ENCODE peak calls at places on chromosomes 4 and X, in ten cellular contexts. N, E, I, G, R, U, P, D, F and K are unnamed samples.

GRCh38 chrX:109839694-109840358 is 106.8 kb upstream of the ACSL4 start:
- DNase-seq in N (peak; percentile 80), E (no peak), I (no peak), G (no peak), R (peak; percentile 64), U (no peak), P (no peak), D (no peak), F (peak; percentile 45), K (no peak)

GRCh38 chrX:118552501-118552900 is 56.9 kb downstream of the DOCK11 start:
- DNase-seq in N (peak; percentile 55), E (no peak), I (no peak), G (peak; percentile 48), R (peak; percentile 64), U (no peak), P (no peak), D (peak; percentile 45), F (peak; percentile 79), K (peak; percentile 42)

GRCh38 chr4:68466185-68466584 is 18.9 kb downstream of the TMPRSS11E start:
- DNase-seq in N (peak; percentile 7), E (no peak), I (no peak), G (no peak), R (no peak), U (no peak), P (no peak), D (peak; percentile 1), F (peak; percentile 76), K (peak; percentile 41)

GRCh38 chr4:37666625-37667071 is 19.5 kb downstream of the RELL1 start:
- DNase-seq in N (peak; percentile 83), E (no peak), I (peak; percentile 36), G (no peak), R (no peak), U (no peak), P (no peak), D (peak; percentile 57), F (peak; percentile 90), K (peak; percentile 57)

GRCh38 chrX:46444011-46444410 is 101.2 kb downstream of the ZNF674 start:
- DNase-seq in N (peak; percentile 72), E (no peak), I (no peak), G (no peak), R (no peak), U (no peak), P (no peak), D (peak; percentile 26), F (peak; percentile 89), K (peak; percentile 53)

GRCh38 chr4:52076731-52077130 is 25.6 kb downstream of the SPATA18 start:
- DNase-seq in N (peak; percentile 21), E (no peak), I (no peak), G (no peak), R (no peak), U (no peak), P (no peak), D (no peak), F (peak; percentile 32), K (no peak)

GRCh38 chrX:9942086-9942485 is 25.1 kb upstream of the CLDN34 start:
- DNase-seq in N (no peak), E (no peak), I (no peak), G (no peak), R (no peak), U (peak; percentile 60), P (peak; percentile 71), D (no peak), F (no peak), K (peak; percentile 55)

GRCh38 chr4:163681208-163681821 is 186.8 kb downstream of the TMA16 start:
- DNase-seq in N (peak; percentile 19), E (peak; percentile 6), I (no peak), G (no peak), R (no peak), U (peak; percentile 25), P (peak; percentile 64), D (no peak), F (no peak), K (peak; percentile 25)

GRCh38 chr4:145619639-145619996 is 433 bp downstream of the MMAA start:
- DNase-seq in N (peak; percentile 53), E (peak; percentile 78), I (peak; percentile 15), G (peak; percentile 60), R (peak; percentile 67), U (no peak), P (no peak), D (no peak), F (peak; percentile 52), K (no peak)

GRCh38 chrX:23659339-23659738 is 8.0 kb upstream of the PRDX4 start:
- DNase-seq in N (no peak), E (no peak), I (no peak), G (no peak), R (no peak), U (no peak), P (no peak), D (no peak), F (no peak), K (no peak)

GRCh38 chr4:76984788-76985211 is 35.2 kb downstream of the SEPTIN11 start:
- DNase-seq in N (peak; percentile 99), E (no peak), I (peak; percentile 54), G (no peak), R (peak; percentile 92), U (no peak), P (no peak), D (peak; percentile 23), F (peak; percentile 99), K (peak; percentile 95)

GRCh38 chr4:98861100-98861499 is 67.8 kb downstream of the EIF4E start:
- DNase-seq in N (peak; percentile 24), E (no peak), I (no peak), G (no peak), R (no peak), U (no peak), P (no peak), D (no peak), F (no peak), K (no peak)

GRCh38 chrX:30065226-30065625 is 150.1 kb upstream of the MAGEB2 start:
- DNase-seq in N (peak; percentile 38), E (no peak), I (no peak), G (no peak), R (no peak), U (no peak), P (no peak), D (no peak), F (no peak), K (no peak)

GRCh38 chr4:8402181-8402597 is 38.3 kb downstream of the ACOX3 start:
- DNase-seq in N (no peak), E (no peak), I (no peak), G (peak; percentile 26), R (peak; percentile 84), U (no peak), P (no peak), D (no peak), F (no peak), K (no peak)

GRCh38 chrX:72348247-72348979 is 42.7 kb upstream of the CITED1 start:
- DNase-seq in N (no peak), E (no peak), I (no peak), G (no peak), R (no peak), U (no peak), P (no peak), D (no peak), F (no peak), K (no peak)

GRCh38 chr4:106333186-106333585 is 16.8 kb downstream of the AIMP1 start:
- DNase-seq in N (no peak), E (no peak), I (no peak), G (no peak), R (no peak), U (no peak), P (no peak), D (no peak), F (no peak), K (no peak)

GRCh38 chr4:23814606-23815005 is 75.2 kb downstream of the PPARGC1A start:
- DNase-seq in N (no peak), E (no peak), I (no peak), G (no peak), R (no peak), U (no peak), P (no peak), D (no peak), F (no peak), K (no peak)

GRCh38 chr4:33722254-33722653 is 2522.1 kb downstream of the ARAP2 start:
- DNase-seq in N (peak; percentile 66), E (no peak), I (no peak), G (no peak), R (no peak), U (no peak), P (no peak), D (no peak), F (peak; percentile 88), K (no peak)

GRCh38 chr4:70544279-70544870 is 26.0 kb downstream of the AMTN start:
- DNase-seq in N (peak; percentile 24), E (no peak), I (no peak), G (no peak), R (no peak), U (no peak), P (no peak), D (no peak), F (peak; percentile 2), K (no peak)

GRCh38 chr4:147839200-147839599 is 107.3 kb downstream of the ARHGAP10 start:
- DNase-seq in N (no peak), E (no peak), I (no peak), G (no peak), R (no peak), U (no peak), P (no peak), D (no peak), F (peak; percentile 36), K (no peak)